ENCODE peak calls at places on chromosomes 2 and 18, in four cellular contexts. Q is ovary; Z is B cell; G is activated CD8-positive, alpha-beta T cell treated with anti-CD3 and anti-CD28 coated beads for 36 hours. I is an unnamed sample.

GRCh38 chr2:111042772-111043771 is 77.6 kb upstream of the BCL2L11 start:
- DNase-seq in Q (no peak), Z (no peak), G (peak), I (peak)

GRCh38 chr2:235779444-235779896 is 285.6 kb downstream of the AGAP1 start:
- DNase-seq in Q (peak), Z (no peak), G (peak), I (peak)

GRCh38 chr2:197575987-197576386 is 60.1 kb downstream of the MOB4 start:
- DNase-seq in Q (no peak), Z (no peak), G (no peak), I (no peak)

GRCh38 chr2:146990311-146990781 is 854.5 kb upstream of the ACVR2A start:
- DNase-seq in Q (no peak), Z (no peak), G (no peak), I (no peak)

GRCh38 chr18:903703-904102 is 968 bp upstream of the ADCYAP1 start:
- DNase-seq in Q (no peak), Z (no peak), G (peak), I (peak)

GRCh38 chr2:102509749-102510148 is 36.7 kb downstream of the SLC9A4 start:
- DNase-seq in Q (no peak), Z (no peak), G (peak), I (peak)

GRCh38 chr18:31596081-31596872 is 4.6 kb downstream of the TTR start:
- DNase-seq in Q (no peak), Z (no peak), G (no peak), I (no peak)

GRCh38 chr2:9975805-9976447 is 24.4 kb downstream of the GRHL1 start:
- DNase-seq in Q (no peak), Z (no peak), G (peak), I (no peak)

GRCh38 chr2:203679401-203679800 is 27.0 kb upstream of the CD28 start:
- DNase-seq in Q (no peak), Z (no peak), G (no peak), I (no peak)

GRCh38 chr2:2640371-2640770 is 309.3 kb upstream of the MYT1L start:
- DNase-seq in Q (no peak), Z (no peak), G (no peak), I (no peak)

GRCh38 chr2:79620679-79621078 is 107.8 kb downstream of the CTNNA2 start:
- DNase-seq in Q (no peak), Z (no peak), G (no peak), I (no peak)

GRCh38 chr18:56130481-56130880 is 507.9 kb downstream of the TXNL1 start:
- DNase-seq in Q (no peak), Z (no peak), G (no peak), I (no peak)

GRCh38 chr2:231684314-231685223 is 23.8 kb upstream of the PTMA start:
- DNase-seq in Q (no peak), Z (peak), G (no peak), I (no peak)

GRCh38 chr2:95297088-95297487 is at the start of gene KCNIP3:
- DNase-seq in Q (no peak), Z (no peak), G (no peak), I (no peak)

GRCh38 chr2:7773362-7773973 is 856.3 kb downstream of the RNF144A start:
- DNase-seq in Q (no peak), Z (no peak), G (peak), I (peak)

GRCh38 chr2:38446418-38446817 is 69.3 kb upstream of the ATL2 start:
- DNase-seq in Q (no peak), Z (no peak), G (no peak), I (no peak)

GRCh38 chr18:3525870-3526420 is 76.0 kb downstream of the TGIF1 start:
- DNase-seq in Q (no peak), Z (peak), G (peak), I (peak)

GRCh38 chr2:70830333-70830732 is 5.3 kb downstream of the CD207 start:
- DNase-seq in Q (no peak), Z (no peak), G (no peak), I (no peak)

GRCh38 chr2:197088694-197089093 is 162.2 kb upstream of the PGAP1 start:
- DNase-seq in Q (no peak), Z (no peak), G (no peak), I (no peak)

GRCh38 chr18:65753520-65753919 is 2.7 kb downstream of the CDH7 start:
- DNase-seq in Q (no peak), Z (no peak), G (no peak), I (no peak)

GRCh38 chr2:237629739-237630138 is 2.4 kb downstream of the LRRFIP1 start:
- DNase-seq in Q (no peak), Z (no peak), G (no peak), I (no peak)

GRCh38 chr2:29940706-29941105 is 19.3 kb upstream of the ALK start:
- DNase-seq in Q (no peak), Z (no peak), G (no peak), I (no peak)

GRCh38 chr2:162475661-162476060 is 131.7 kb downstream of the GCA start:
- DNase-seq in Q (no peak), Z (no peak), G (no peak), I (no peak)

GRCh38 chr2:73984203-73984921 is at the start of gene TET3:
- DNase-seq in Q (no peak), Z (peak), G (peak), I (peak)

GRCh38 chr2:25824216-25824615 is 54.1 kb downstream of the ASXL2 start:
- DNase-seq in Q (no peak), Z (no peak), G (no peak), I (no peak)

GRCh38 chr2:179745615-179746263 is 115.7 kb downstream of the ZNF385B start:
- DNase-seq in Q (no peak), Z (no peak), G (no peak), I (no peak)

GRCh38 chr2:177143444-177143843 is 69.2 kb upstream of the HNRNPA3 start:
- DNase-seq in Q (no peak), Z (no peak), G (no peak), I (no peak)

GRCh38 chr18:46917808-46918600 is 602 bp downstream of the KATNAL2 start:
- DNase-seq in Q (peak), Z (no peak), G (peak), I (peak)

GRCh38 chr18:46915800-46916550 is 1.3 kb downstream of the PIAS2 start:
- DNase-seq in Q (no peak), Z (no peak), G (no peak), I (no peak)

GRCh38 chr18:46920067-46920466 is 2.7 kb downstream of the KATNAL2 start:
- DNase-seq in Q (no peak), Z (no peak), G (no peak), I (no peak)

GRCh38 chr18:46916551-46917107 is 678 bp downstream of the PIAS2 start:
- DNase-seq in Q (no peak), Z (no peak), G (peak), I (peak)

GRCh38 chr18:46917108-46917807 is at the start of the genes KATNAL2 and PIAS2:
- DNase-seq in Q (peak), Z (peak), G (peak), I (peak)
- TF ChIP-seq CTCF in Q (no peak), Z (no peak), G (no peak), I (peak)

GRCh38 chr2:191064590-191064989 is 50.6 kb upstream of the STAT1 start:
- DNase-seq in Q (no peak), Z (no peak), G (peak), I (no peak)

GRCh38 chr2:191063584-191063983 is 49.6 kb upstream of the STAT1 start:
- DNase-seq in Q (no peak), Z (no peak), G (no peak), I (no peak)

GRCh38 chr2:191056218-191056617 is 42.2 kb upstream of the STAT1 start:
- DNase-seq in Q (no peak), Z (no peak), G (peak), I (no peak)

GRCh38 chr2:191061381-191061982 is 47.5 kb upstream of the STAT1 start:
- DNase-seq in Q (no peak), Z (no peak), G (peak), I (no peak)

GRCh38 chr2:191059308-191059707 is 45.3 kb upstream of the STAT1 start:
- DNase-seq in Q (no peak), Z (no peak), G (no peak), I (no peak)
- TF ChIP-seq CTCF in Q (no peak), Z (no peak), G (no peak), I (no peak)

DNA sequence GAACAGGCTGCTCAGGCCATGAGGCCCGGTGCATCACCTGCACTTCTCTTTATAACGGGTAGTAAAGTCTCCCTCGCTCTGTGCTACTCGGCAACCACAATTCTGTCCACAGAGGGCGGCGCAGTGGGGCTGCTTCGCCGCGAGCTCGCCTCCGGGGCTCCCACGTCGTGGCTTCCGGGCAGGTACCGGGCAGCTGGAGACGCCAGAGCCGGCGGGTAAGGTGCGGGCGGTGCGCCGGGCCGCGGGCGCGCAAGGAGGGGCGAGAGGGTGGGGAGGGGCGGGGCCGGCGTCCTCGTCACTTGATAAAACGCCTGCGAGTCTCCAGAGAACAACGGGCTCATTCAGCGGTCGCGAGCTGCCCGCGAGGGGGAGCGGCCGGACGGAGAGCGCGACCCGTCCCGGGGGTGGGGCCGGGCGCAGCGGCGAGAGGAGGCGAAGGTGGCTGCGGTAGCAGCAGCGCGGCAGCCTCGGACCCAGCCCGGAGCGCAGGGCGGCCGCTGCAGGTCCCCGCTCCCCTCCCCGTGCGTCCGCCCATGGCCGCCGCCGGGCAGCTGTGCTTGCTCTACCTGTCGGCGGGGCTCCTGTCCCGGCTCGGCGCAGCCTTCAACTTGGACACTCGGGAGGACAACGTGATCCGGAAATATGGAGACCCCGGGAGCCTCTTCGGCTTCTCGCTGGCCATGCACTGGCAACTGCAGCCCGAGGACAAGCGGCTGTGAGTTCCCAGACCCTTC is at the start of gene ITGA6:
- DNase-seq in Q (peak), Z (peak), G (peak), I (peak)
- TF ChIP-seq CTCF in Q (no peak), Z (no peak), G (peak), I (no peak)

GRCh38 chr2:144331652-144332355 is 188.1 kb downstream of the ZEB2 start:
- DNase-seq in Q (peak), Z (peak), G (peak), I (no peak)
- TF ChIP-seq CTCF in Q (peak), Z (peak), G (no peak), I (no peak)

DNA sequence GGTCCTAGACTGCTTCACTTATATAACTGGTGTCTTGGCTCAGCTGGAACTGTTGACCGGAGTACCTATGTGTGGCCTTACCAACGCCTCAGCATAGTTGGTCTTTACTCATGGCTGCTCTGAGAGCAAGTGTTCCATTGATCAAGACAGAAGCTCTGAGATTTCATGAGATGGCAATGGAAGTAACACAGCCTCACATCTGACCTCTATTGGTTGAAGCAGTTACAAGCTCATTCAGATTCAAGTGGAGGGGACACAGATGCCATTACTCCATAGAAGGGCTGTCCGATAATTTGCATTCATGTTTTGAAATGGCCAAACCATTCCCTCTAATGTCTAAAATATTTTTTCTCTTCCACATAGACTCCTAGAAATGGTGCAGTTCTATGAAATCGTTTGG is 46.4 kb upstream of the STK39 start:
- DNase-seq in Q (no peak), Z (no peak), G (no peak), I (no peak)
- TF ChIP-seq CTCF in Q (no peak), Z (no peak), G (no peak), I (no peak)

I was measured in GM20000.